ENCODE peak calls at places on chromosomes 4 and X, in four cellular contexts. Z is NCI-H524 treated with DMSO at 0.1 percent for 48 hours, W is HTR-8/SVneo, Y is smooth muscle cell of the brain vasculature. E is an unnamed sample.
A peak's percentile ranks its signal among the peaks of the same experiment; 100 is the strongest.

GRCh38 chr4:104989363-104989762 is 157.3 kb upstream of the TET2 start:
- DNase-seq in Z (no peak), W (no peak), Y (no peak), E (no peak)

GRCh38 chr4:30461218-30461617 is 259.0 kb upstream of the PCDH7 start:
- DNase-seq in Z (no peak), W (no peak), Y (no peak), E (no peak)

GRCh38 chr4:4860803-4861591 is 1.5 kb downstream of the MSX1 start:
- DNase-seq in Z (no peak), W (peak; percentile 53), Y (no peak), E (no peak)

GRCh38 chr4:142408003-142408441 is 438.1 kb downstream of the INPP4B start:
- DNase-seq in Z (no peak), W (peak; percentile 26), Y (no peak), E (no peak)

GRCh38 chr4:26061248-26061986 is 147.4 kb downstream of the SMIM20 start:
- DNase-seq in Z (peak; percentile 9), W (peak; percentile 64), Y (no peak), E (peak; percentile 47)

GRCh38 chr4:1233641-1234277 is 15.2 kb downstream of the CTBP1 start:
- DNase-seq in Z (no peak), W (no peak), Y (no peak), E (no peak)

GRCh38 chr4:88757067-88757466 is 59.4 kb upstream of the NAP1L5 start:
- DNase-seq in Z (no peak), W (no peak), Y (no peak), E (no peak)

GRCh38 chrX:45323387-45323786 is 122.7 kb upstream of the DIPK2B start:
- DNase-seq in Z (no peak), W (no peak), Y (no peak), E (no peak)

GRCh38 chr4:175996231-175996630 is 69.4 kb upstream of the WDR17 start:
- DNase-seq in Z (no peak), W (no peak), Y (no peak), E (no peak)

GRCh38 chr4:87405421-87405820 is 14.4 kb upstream of the HSD17B11 start:
- DNase-seq in Z (no peak), W (no peak), Y (no peak), E (no peak)

GRCh38 chr4:30429813-30430466 is 290.2 kb upstream of the PCDH7 start:
- DNase-seq in Z (no peak), W (peak; percentile 18), Y (no peak), E (peak; percentile 1)

GRCh38 chr4:25927361-25928040 is 13.5 kb downstream of the SMIM20 start:
- DNase-seq in Z (no peak), W (no peak), Y (no peak), E (no peak)

GRCh38 chr4:141037441-141037840 is 95.8 kb downstream of the RNF150 start:
- DNase-seq in Z (no peak), W (no peak), Y (no peak), E (no peak)

GRCh38 chr4:78513411-78513975 is 38.1 kb upstream of the ANXA3 start:
- DNase-seq in Z (no peak), W (no peak), Y (no peak), E (no peak)

GRCh38 chrX:53795583-53795982 is 109.1 kb upstream of the HUWE1 start:
- DNase-seq in Z (no peak), W (no peak), Y (no peak), E (no peak)

GRCh38 chrX:53160297-53160983 is 64.6 kb downstream of the KDM5C start:
- DNase-seq in Z (no peak), W (no peak), Y (no peak), E (no peak)

GRCh38 chr4:3880595-3881120 is 114.5 kb downstream of the ADRA2C start:
- DNase-seq in Z (peak; percentile 26), W (peak; percentile 74), Y (no peak), E (peak; percentile 37)

E was measured in NCI-H460.